ENCODE peak calls at places on chromosomes 12 and 14, in six cellular contexts. C is neuronal stem cell, A is lower lobe of right lung, P is OCI-LY7, W is heart left ventricle, H is HCT116. U is an unnamed sample. For H3K4me1 and H3K9me3, the result is how much of the 10 kb centered on the place peaks cover.

GRCh38 chr14:103545219-103545914 is 16.4 kb downstream of the TRMT61A start:
- DNase-seq in C (no peak), A (peak), W (peak), H (no peak), P (no peak), U (no peak)

GRCh38 chr12:1605129-1606020 is 11.0 kb upstream of the FBXL14 start:
- DNase-seq in A (peak), H (peak), C (peak), P (peak), W (peak), U (no peak)

GRCh38 chr14:91040545-91040944 is 19.9 kb downstream of the RPS6KA5 start:
- DNase-seq in H (no peak), A (no peak), C (no peak), W (no peak), P (no peak), U (no peak)

GRCh38 chr12:93954160-93955112 is 193.9 kb upstream of the PLXNC1 start:
- DNase-seq in P (no peak), W (peak), C (no peak), H (no peak), A (no peak), U (no peak)

GRCh38 chr12:53098354-53098981 is 1.0 kb downstream of the IGFBP6 start:
- DNase-seq in P (no peak), H (peak), C (no peak), W (no peak), A (no peak), U (no peak)

GRCh38 chr12:64674367-64674922 is 64.2 kb downstream of the RASSF3 start:
- DNase-seq in A (no peak), C (no peak), W (no peak), H (no peak), P (peak), U (no peak)

GRCh38 chr14:99940064-99940463 is 125.2 kb upstream of the EVL start:
- DNase-seq in A (no peak), H (no peak), W (no peak), C (no peak), P (no peak), U (no peak)

GRCh38 chr12:90410962-90411361 is 544.0 kb downstream of the CCER1 start:
- DNase-seq in P (no peak), W (peak), H (no peak), A (no peak), C (no peak), U (no peak)

GRCh38 chr14:101369916-101370592 is 191.2 kb upstream of the DIO3 start:
- DNase-seq in A (no peak), C (no peak), P (no peak), W (no peak), H (no peak), U (no peak)

GRCh38 chr12:121958521-121959240 is 40.3 kb downstream of the CFAP251 start:
- DNase-seq in W (no peak), P (no peak), H (no peak), C (no peak), A (no peak), U (no peak)

GRCh38 chr14:55245657-55246268 is 25.5 kb upstream of the FBXO34 start:
- DNase-seq in C (no peak), A (no peak), P (peak), W (no peak), H (peak), U (no peak)

GRCh38 chr12:81615031-81615430 is 144.1 kb downstream of the PPFIA2 start:
- DNase-seq in H (no peak), P (no peak), A (no peak), W (no peak), C (no peak), U (no peak)

GRCh38 chr14:78152246-78153068 is 17.7 kb upstream of the NRXN3 start:
- DNase-seq in P (no peak), A (no peak), H (no peak), C (no peak), W (no peak), U (no peak)

GRCh38 chr12:3527181-3527580 is 36.2 kb downstream of the PRMT8 start:
- DNase-seq in W (no peak), C (no peak), P (no peak), A (no peak), H (peak), U (no peak)

GRCh38 chr12:110498984-110499706 is 2.8 kb downstream of the VPS29 start:
- DNase-seq in A (no peak), P (no peak), W (no peak), H (no peak), C (no peak), U (no peak)

GRCh38 chr12:1093166-1093751 is 102.2 kb downstream of the ERC1 start:
- DNase-seq in P (peak), H (peak), C (peak), A (no peak), W (no peak), U (peak)

GRCh38 chr14:103679351-103679750 is 35.9 kb downstream of the XRCC3 start:
- DNase-seq in H (peak), W (peak), P (peak), C (no peak), A (peak), U (no peak)

GRCh38 chr12:56040151-56040550 is 1.6 kb upstream of the RPS26 start:
- DNase-seq in W (no peak), H (no peak), P (no peak), A (no peak), C (no peak), U (no peak)

GRCh38 chr12:122983789-122984515 is 3.5 kb downstream of the ARL6IP4 start:
- DNase-seq in A (no peak), W (peak), H (no peak), P (no peak), C (no peak), U (no peak)

GRCh38 chr12:117112268-117112595 is 13.0 kb upstream of the TESC start:
- DNase-seq in P (no peak), W (no peak), A (no peak), H (no peak), C (no peak), U (no peak)

GRCh38 chr12:104658085-104658484 is 201.3 kb downstream of the CHST11 start:
- DNase-seq in H (no peak), W (no peak), C (no peak), A (no peak), P (no peak), U (no peak)

GRCh38 chr12:76688001-76688400 is 75.9 kb upstream of the ZDHHC17 start:
- DNase-seq in P (no peak), A (no peak), C (no peak), H (no peak), W (no peak), U (no peak)

GRCh38 chr12:66984962-66985361 is 284.2 kb upstream of the CAND1 start:
- DNase-seq in A (no peak), H (no peak), W (no peak), C (no peak), P (no peak), U (no peak)

GRCh38 chr12:109330282-109330681 is 17.4 kb upstream of the MYO1H start:
- DNase-seq in A (no peak), W (no peak), H (no peak), P (no peak), C (no peak), U (no peak)

GRCh38 chr12:92290881-92291280 is 145.2 kb upstream of the BTG1 start:
- DNase-seq in P (no peak), W (no peak), C (no peak), H (no peak), A (no peak), U (no peak)

GRCh38 chr14:99579077-99579836 is 24.8 kb downstream of the CCDC85C start:
- DNase-seq in A (peak), H (no peak), C (no peak), W (no peak), P (no peak), U (no peak)

GRCh38 chr12:55624056-55624455 is 12.6 kb upstream of the OR10P1 start:
- DNase-seq in P (no peak), H (no peak), W (no peak), C (no peak), A (no peak), U (no peak)

GRCh38 chr12:87967871-87968270 is 61.3 kb downstream of the C12orf50 start:
- DNase-seq in P (no peak), H (no peak), C (no peak), W (no peak), A (no peak), U (no peak)

GRCh38 chr14:92447416-92448197 is 66.0 kb upstream of the RIN3 start:
- DNase-seq in W (no peak), P (no peak), A (no peak), C (no peak), H (no peak), U (no peak)

GRCh38 chr12:105740970-105741725 is 397.6 kb downstream of the NUAK1 start:
- DNase-seq in W (peak), A (no peak), C (no peak), P (no peak), H (no peak), U (no peak)

GRCh38 chr12:88870000-88870737 is 289.9 kb upstream of the KITLG start:
- DNase-seq in C (no peak), A (no peak), H (no peak), W (no peak), P (no peak), U (no peak)

GRCh38 chr12:65495233-65495632 is 216.8 kb downstream of the MSRB3 start:
- DNase-seq in C (no peak), W (no peak), P (no peak), A (no peak), H (peak), U (no peak)

GRCh38 chr12:111271674-111272418 is 97.0 kb downstream of the PHETA1 start:
- DNase-seq in A (no peak), C (no peak), W (no peak), H (peak), P (peak), U (no peak)

GRCh38 chr14:77124345-77125274 is 17.0 kb downstream of the ZDHHC22 start:
- DNase-seq in H (no peak), W (peak), C (peak), A (peak), P (peak), U (no peak)

GRCh38 chr12:100986595-100987547 is 192.3 kb downstream of the ANO4 start:
- DNase-seq in H (no peak), C (no peak), A (no peak), P (no peak), W (no peak), U (no peak)

GRCh38 chr14:78725086-78725485 is 554.9 kb downstream of the NRXN3 start:
- DNase-seq in P (no peak), W (no peak), H (no peak), A (no peak), C (no peak), U (no peak)

DNA sequence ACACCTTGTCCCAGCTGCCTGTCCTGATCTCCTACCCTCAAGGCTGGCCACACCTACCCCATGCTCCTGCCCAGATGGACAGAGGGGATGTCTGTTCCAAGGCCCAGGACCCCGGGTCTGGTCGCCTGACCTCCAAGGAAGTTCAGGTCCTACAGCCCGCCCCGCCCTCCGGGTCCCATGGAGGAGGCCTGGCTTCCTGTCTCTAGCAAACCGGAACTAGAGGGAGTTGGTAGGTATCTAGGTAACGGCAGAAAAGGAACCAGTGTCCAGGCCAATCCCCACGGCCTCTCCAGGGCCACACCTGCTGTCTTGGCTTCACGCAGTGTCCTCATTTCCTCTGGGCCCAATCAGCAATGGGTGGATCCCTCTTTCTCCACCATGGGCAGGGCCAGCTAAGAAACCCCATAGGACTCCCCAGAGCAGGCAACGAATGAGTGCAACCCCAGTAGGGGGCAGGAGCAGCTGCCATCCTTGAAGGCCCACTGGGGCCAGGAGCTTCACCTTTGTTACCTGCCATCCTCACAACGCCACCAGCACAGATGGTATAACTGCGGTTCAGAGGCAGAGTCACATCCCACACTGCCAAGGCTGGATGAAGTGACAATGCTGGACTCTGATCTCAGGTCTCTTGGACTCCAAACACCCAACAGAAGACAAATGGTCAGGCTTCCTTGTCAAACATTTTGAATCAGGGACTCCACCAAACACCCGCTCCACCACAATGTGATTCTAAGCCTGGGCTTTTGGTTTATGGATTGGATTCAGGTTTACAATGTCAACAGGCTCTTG is 25.1 kb upstream of the RPLP0 start:
- DNase-seq in W (peak), P (peak), H (no peak), A (peak), C (no peak), U (no peak)
- H3K4me1 ChIP-seq in W (under half), P (under half), H (half or more), A (half or more), C (under half), U (under half)

DNA sequence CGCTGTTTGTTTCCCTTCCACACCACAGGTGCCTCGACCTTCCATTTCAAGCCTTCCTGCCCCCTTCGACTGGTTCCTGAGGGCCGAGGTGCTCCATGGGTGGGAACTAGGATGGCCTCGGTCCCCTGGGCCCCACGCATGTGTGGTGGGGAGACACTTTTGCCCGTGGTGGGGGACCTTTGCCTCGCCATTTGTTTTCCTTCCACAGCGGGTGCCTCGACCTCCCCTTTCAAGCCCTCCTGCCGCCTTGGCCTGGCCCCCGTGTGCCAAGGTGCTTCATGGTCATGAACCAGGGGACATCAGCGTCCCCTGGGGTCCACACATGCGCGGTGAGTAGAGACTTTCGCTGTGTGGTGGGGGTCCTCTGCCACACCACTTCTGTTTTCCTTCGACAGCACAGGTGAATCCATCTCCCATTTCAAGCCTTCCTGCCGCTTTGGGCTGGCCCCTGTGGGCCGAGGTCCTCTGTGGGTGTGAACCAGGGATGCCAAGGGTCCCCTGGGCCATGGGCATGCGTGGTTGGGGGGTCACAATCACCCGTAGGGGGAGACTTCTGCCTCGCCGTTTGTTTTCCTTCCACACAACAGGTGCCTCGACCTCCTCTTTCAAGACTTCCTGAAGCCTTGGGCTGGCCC is 364.4 kb downstream of the ALG10 start:
- DNase-seq in P (no peak), H (no peak), C (no peak), W (no peak), A (no peak), U (no peak)
- H3K9me3 ChIP-seq in P (under half), H (under half), C (under half), W (under half), A (under half), U (half or more)

DNA sequence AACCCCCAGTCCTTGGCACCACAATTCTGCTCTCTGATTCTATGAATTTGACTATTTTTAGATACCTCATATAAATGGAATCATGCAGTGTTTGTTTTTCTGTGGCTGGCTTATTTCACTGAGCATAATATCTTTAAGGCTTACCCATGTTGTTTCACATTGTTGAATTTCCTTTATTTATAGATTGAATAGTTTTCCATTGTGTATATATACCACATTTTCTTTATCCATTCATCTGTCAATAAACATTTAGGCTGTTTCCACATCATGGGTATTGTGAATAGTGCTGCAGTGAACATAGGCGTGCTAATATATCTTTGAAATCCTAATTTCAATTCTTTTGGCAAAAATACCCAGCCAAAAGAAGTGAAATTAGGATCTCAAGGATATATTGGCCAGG is 126.7 kb upstream of the SLC38A2 start:
- DNase-seq in C (no peak), W (no peak), P (no peak), A (no peak), H (no peak), U (no peak)
- H3K4me1 ChIP-seq in C (under half), W (under half), P (under half), A (under half), H (under half), U (under half)

GRCh38 chr14:95235351-95235750 is 78.0 kb upstream of the DICER1 start:
- DNase-seq in C (no peak), H (no peak), W (no peak), A (no peak), P (no peak), U (no peak)
- H3K9me3 ChIP-seq in C (under half), H (under half), W (under half), A (under half), P (under half), U (under half)

DNA sequence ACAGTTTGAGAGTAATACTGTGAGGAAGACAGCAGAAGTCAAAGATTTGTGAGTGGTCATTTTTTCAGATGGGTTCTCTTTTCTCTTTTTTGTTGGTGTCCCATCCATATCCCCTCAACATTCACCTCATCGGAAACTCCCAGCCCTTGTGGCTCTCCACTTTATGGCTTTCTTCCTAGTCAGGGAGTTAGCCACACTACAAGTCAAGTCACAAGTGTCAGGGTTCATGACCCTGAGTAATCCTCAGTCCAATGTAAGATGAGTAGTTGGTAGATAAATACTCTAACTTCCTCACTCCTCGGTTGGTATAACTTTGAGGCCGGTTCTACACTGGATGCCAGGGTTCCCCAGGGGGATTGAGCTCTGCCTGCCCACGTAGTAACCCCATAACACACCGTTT is 41.4 kb downstream of the PTGER2 start:
- DNase-seq in P (no peak), H (no peak), A (no peak), W (no peak), C (no peak), U (no peak)
- H3K4me1 ChIP-seq in P (under half), H (under half), A (under half), W (under half), C (under half), U (under half)

GRCh38 chr12:34606749-34607519 is 584.6 kb downstream of the ALG10 start:
- DNase-seq in P (no peak), C (no peak), A (peak), H (no peak), W (no peak), U (no peak)
- H3K9me3 ChIP-seq in P (under half), C (under half), A (under half), H (under half), W (under half), U (under half)

GRCh38 chr12:50184261-50184660 is 17.1 kb upstream of the CERS5 start:
- DNase-seq in P (no peak), W (no peak), C (no peak), H (no peak), A (no peak), U (no peak)
- H3K4me1 ChIP-seq in P (under half), W (under half), C (under half), H (under half), A (under half), U (under half)

GRCh38 chr14:80134321-80134720 is 77.0 kb downstream of the DIO2 start:
- DNase-seq in P (no peak), H (no peak), W (no peak), A (no peak), C (no peak), U (no peak)

GRCh38 chr14:80136358-80136757 is 74.9 kb downstream of the DIO2 start:
- DNase-seq in P (peak), H (no peak), A (no peak), C (peak), W (no peak), U (no peak)

GRCh38 chr14:80135305-80136088 is 75.8 kb downstream of the DIO2 start:
- DNase-seq in A (no peak), H (no peak), P (no peak), W (peak), C (no peak), U (no peak)

GRCh38 chr14:80127466-80127865 is 83.8 kb downstream of the DIO2 start:
- DNase-seq in H (no peak), P (no peak), C (no peak), A (no peak), W (no peak), U (no peak)

DNA sequence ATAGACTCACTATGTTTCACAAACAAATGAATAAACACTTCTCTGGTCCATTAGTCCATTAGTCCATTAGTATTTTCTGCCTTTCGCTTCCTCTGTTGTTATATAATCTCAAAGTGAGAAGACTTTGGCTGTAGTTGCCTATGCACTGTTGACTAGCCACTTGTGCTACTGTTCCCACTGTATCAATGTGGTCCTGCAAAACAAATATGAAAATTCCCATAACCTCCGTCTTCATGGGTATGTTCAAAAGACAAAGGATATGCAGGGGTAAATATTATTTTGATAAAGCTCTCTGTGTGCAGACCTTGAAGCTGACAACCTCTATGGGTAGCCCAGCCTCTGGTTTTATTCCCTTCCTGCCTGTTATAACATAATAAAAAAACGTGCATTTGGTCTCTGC is 77.8 kb downstream of the DIO2 start:
- DNase-seq in H (no peak), W (no peak), A (no peak), P (no peak), C (no peak), U (no peak)
- H3K9me3 ChIP-seq in H (under half), W (under half), A (under half), P (under half), C (under half), U (under half)

DNA sequence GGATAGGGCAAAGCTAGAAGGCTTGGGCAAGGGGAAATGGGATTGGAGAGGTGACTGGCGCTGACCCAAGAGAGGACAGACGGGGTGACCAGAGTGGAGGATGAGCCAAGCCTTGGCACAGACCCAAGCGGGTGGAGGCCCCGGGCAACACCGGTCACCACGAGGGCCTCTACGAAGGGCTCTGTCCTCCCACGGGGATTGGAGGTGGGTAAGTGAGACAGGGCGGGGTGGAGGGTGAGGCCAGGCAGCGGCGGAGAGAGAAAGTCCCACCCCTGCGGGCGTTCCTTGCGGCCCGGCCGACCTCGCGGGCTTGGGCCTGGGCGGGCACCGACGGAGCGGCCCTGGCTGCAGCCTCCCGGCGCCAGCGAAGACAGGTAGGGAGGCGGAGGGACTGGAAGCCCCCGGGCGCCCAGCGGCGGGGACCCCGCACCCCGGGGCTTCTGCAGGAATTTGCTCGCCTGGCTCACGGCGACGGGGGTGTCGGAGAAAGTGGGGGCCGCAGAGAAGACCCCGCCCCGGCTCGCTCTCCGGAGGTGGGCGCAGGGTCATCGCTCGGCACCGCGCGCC is at the start of gene PAPLN:
- DNase-seq in W (no peak), A (no peak), P (no peak), H (peak), C (no peak), U (no peak)
- H3K4me1 ChIP-seq in W (under half), A (half or more), P (under half), H (under half), C (under half), U (under half)